ENCODE peak calls at places on chromosomes 6 and 20, in six cellular contexts. E, H, Q, T, A and R are unnamed samples.
A peak's percentile ranks its signal among the peaks of the same experiment; 100 is the strongest.

GRCh38 chr6:90008189-90008907 is 114.1 kb downstream of the GJA10 start:
- DNase-seq in E (no peak), Q (no peak), T (no peak), H (no peak), A (no peak), R (no peak)

GRCh38 chr6:36378936-36379335 is 8.5 kb downstream of the ETV7 start:
- DNase-seq in A (no peak), Q (no peak), T (no peak), E (no peak), H (no peak), R (no peak)

GRCh38 chr6:15621203-15622044 is 41.4 kb downstream of the DTNBP1 start:
- DNase-seq in H (peak; percentile 11), A (no peak), Q (no peak), E (no peak), T (peak; percentile 31), R (no peak)

GRCh38 chr20:12435254-12435653 is 517.6 kb downstream of the BTBD3 start:
- DNase-seq in H (no peak), Q (no peak), T (no peak), A (no peak), E (no peak), R (no peak)

GRCh38 chr6:13226071-13226470 is 102.3 kb downstream of the TBC1D7 start:
- DNase-seq in Q (no peak), H (no peak), E (no peak), A (no peak), T (no peak), R (no peak)

GRCh38 chr6:126285871-126286270 is 54.0 kb upstream of the CENPW start:
- DNase-seq in A (no peak), H (no peak), Q (no peak), E (no peak), T (no peak), R (no peak)

GRCh38 chr6:155635416-155635815 is 179.8 kb upstream of the NOX3 start:
- DNase-seq in A (no peak), Q (no peak), T (no peak), H (no peak), E (no peak), R (no peak)

GRCh38 chr6:83707829-83708545 is 914 bp downstream of the SNAP91 start:
- DNase-seq in Q (peak; percentile 75), T (peak; percentile 56), A (no peak), E (no peak), H (no peak), R (no peak)

GRCh38 chr6:16470502-16471221 is 232.3 kb downstream of the GMPR start:
- DNase-seq in T (no peak), H (peak; percentile 13), A (no peak), E (no peak), Q (no peak), R (no peak)

GRCh38 chr6:85864453-85865401 is 222.0 kb upstream of the SYNCRIP start:
- DNase-seq in T (peak; percentile 41), Q (no peak), H (no peak), E (no peak), A (no peak), R (no peak)

GRCh38 chr6:105593805-105594231 is 190.9 kb upstream of the PREP start:
- DNase-seq in A (no peak), H (no peak), Q (no peak), E (no peak), T (peak; percentile 48), R (no peak)